ENCODE peak calls at places on chromosomes 12 and 14, in ten cellular contexts. C is cardiac muscle cell, M is immature natural killer cell, N is Ammon's horn, R is AG09319, A is spleen, L is AML-193, X is fibroblast of lung, Q is progenitor cell of endocrine pancreas, F is left cardiac atrium. I is an unnamed sample.
A peak's percentile ranks its signal among the peaks of the same experiment; 100 is the strongest.

GRCh38 chr12:114945351-114945750 is 261.4 kb upstream of the TBX3 start:
- DNase-seq in C (peak; percentile 63), M (no peak), N (no peak), R (no peak), A (no peak), L (no peak), X (peak; percentile 52), Q (no peak), F (no peak), I (no peak)

GRCh38 chr12:94768398-94769039 is 118.2 kb upstream of the TMCC3 start:
- DNase-seq in C (no peak), M (no peak), N (no peak), R (no peak), A (no peak), L (no peak), X (no peak), Q (no peak), F (no peak), I (no peak)

GRCh38 chr14:94028450-94028826 is 2.3 kb downstream of the OTUB2 start:
- DNase-seq in C (no peak), M (no peak), N (no peak), R (no peak), A (no peak), L (no peak), X (no peak), Q (no peak), F (no peak), I (no peak)

GRCh38 chr12:75561921-75562320 is 50.5 kb upstream of the KRR1 start:
- DNase-seq in C (no peak), M (no peak), N (no peak), R (no peak), A (no peak), L (no peak), X (no peak), Q (no peak), F (no peak), I (no peak)

GRCh38 chr12:28026701-28027100 is 54.2 kb upstream of the PTHLH start:
- DNase-seq in C (peak; percentile 15), M (no peak), N (no peak), R (no peak), A (no peak), L (no peak), X (no peak), Q (no peak), F (no peak), I (no peak)

GRCh38 chr12:39795481-39795880 is 175.9 kb upstream of the ABCD2 start:
- DNase-seq in C (no peak), M (no peak), N (no peak), R (no peak), A (no peak), L (no peak), X (no peak), Q (no peak), F (no peak), I (no peak)

GRCh38 chr14:34684578-34684977 is 29.8 kb downstream of the CFL2 start:
- DNase-seq in C (peak; percentile 62), M (no peak), N (no peak), R (no peak), A (no peak), L (peak; percentile 85), X (peak; percentile 53), Q (no peak), F (no peak), I (no peak)

GRCh38 chr12:58966939-58967338 is 46.6 kb upstream of the LRIG3 start:
- DNase-seq in C (peak; percentile 2), M (no peak), N (peak; percentile 22), R (no peak), A (no peak), L (no peak), X (peak; percentile 22), Q (no peak), F (no peak), I (no peak)

GRCh38 chr12:87756111-87756510 is 273.1 kb downstream of the C12orf50 start:
- DNase-seq in C (peak; percentile 98), M (no peak), N (no peak), R (peak; percentile 77), A (no peak), L (no peak), X (peak; percentile 98), Q (no peak), F (no peak), I (no peak)

GRCh38 chr12:59499774-59500173 is 96.1 kb upstream of the SLC16A7 start:
- DNase-seq in C (no peak), M (no peak), N (no peak), R (no peak), A (no peak), L (no peak), X (no peak), Q (no peak), F (no peak), I (no peak)

GRCh38 chr14:24411468-24412454 is 13.0 kb downstream of the NYNRIN start:
- DNase-seq in C (peak; percentile 79), M (peak; percentile 16), N (peak; percentile 30), R (no peak), A (no peak), L (peak; percentile 25), X (peak; percentile 72), Q (no peak), F (no peak), I (no peak)

GRCh38 chr14:34043627-34044372 is 92.9 kb upstream of the EGLN3 start:
- DNase-seq in C (no peak), M (peak; percentile 78), N (no peak), R (no peak), A (no peak), L (no peak), X (no peak), Q (no peak), F (no peak), I (no peak)

GRCh38 chr12:38101753-38102152 is 214.8 kb upstream of the ALG10B start:
- DNase-seq in C (no peak), M (no peak), N (no peak), R (no peak), A (no peak), L (no peak), X (no peak), Q (no peak), F (no peak), I (no peak)

GRCh38 chr14:61839452-61839851 is 77.2 kb downstream of the SNAPC1 start:
- DNase-seq in C (peak; percentile 84), M (no peak), N (no peak), R (no peak), A (no peak), L (no peak), X (peak; percentile 59), Q (no peak), F (no peak), I (peak; percentile 20)

GRCh38 chr14:43535231-43535838 is 971.7 kb downstream of the FSCB start:
- DNase-seq in C (no peak), M (no peak), N (no peak), R (no peak), A (no peak), L (no peak), X (no peak), Q (no peak), F (no peak), I (no peak)